ENCODE peak calls at places on chromosome 12, in four cellular contexts. J is HCT116, U is HepG2, A is K562. Z is an unnamed sample.

GRCh38 chr12:989751-990278 is 1.2 kb upstream of the ERC1 start:
- DNase-seq in J (no peak), U (peak; percentile 66), A (peak; percentile 53), Z (no peak)

GRCh38 chr12:44295958-44296623 is 460.2 kb downstream of the TMEM117 start:
- DNase-seq in A (no peak), U (peak; percentile 2), J (no peak), Z (no peak)

GRCh38 chr12:107320031-107320928 is 226.9 kb upstream of the CRY1 start:
- DNase-seq in U (peak; percentile 69), J (no peak), A (no peak), Z (no peak)

GRCh38 chr12:108752387-108752786 is 21.1 kb upstream of the CORO1C start:
- DNase-seq in A (no peak), U (no peak), J (no peak), Z (no peak)

GRCh38 chr12:46682148-46682547 is 143.6 kb downstream of the SLC38A4 start:
- DNase-seq in J (no peak), U (no peak), A (no peak), Z (no peak)

GRCh38 chr12:123433615-123434014 is 2.9 kb downstream of the RILPL2 start:
- DNase-seq in A (no peak), U (no peak), J (no peak), Z (no peak)

GRCh38 chr12:66398931-66399625 is 96.8 kb downstream of the HELB start:
- DNase-seq in U (no peak), J (no peak), A (no peak), Z (no peak)

GRCh38 chr12:105721051-105721825 is 390.7 kb downstream of the C12orf75 start:
- DNase-seq in J (no peak), A (no peak), U (no peak), Z (no peak)

GRCh38 chr12:80846930-80847329 is 90.8 kb downstream of the LIN7A start:
- DNase-seq in U (no peak), A (no peak), J (no peak), Z (no peak)

GRCh38 chr12:109027767-109028166 is 6.9 kb upstream of the SVOP start:
- DNase-seq in J (no peak), U (no peak), A (no peak), Z (no peak)

GRCh38 chr12:104569348-104570173 is 112.8 kb downstream of the CHST11 start:
- DNase-seq in U (no peak), A (no peak), J (no peak), Z (no peak)

GRCh38 chr12:62715086-62715786 is 219.7 kb downstream of the PPM1H start:
- DNase-seq in J (no peak), U (no peak), A (no peak), Z (no peak)

GRCh38 chr12:15963271-15963670 is 52.1 kb downstream of the DERA start:
- DNase-seq in U (no peak), A (no peak), J (no peak), Z (no peak)

GRCh38 chr12:4153343-4153892 is 120.1 kb upstream of the CCND2 start:
- DNase-seq in J (no peak), A (peak; percentile 95), U (no peak), Z (no peak)

GRCh38 chr12:52036587-52037171 is 14.6 kb upstream of the NR4A1 start:
- DNase-seq in U (no peak), A (peak; percentile 81), J (no peak), Z (no peak)

GRCh38 chr12:107332726-107333125 is 239.4 kb upstream of the CRY1 start:
- DNase-seq in A (no peak), U (no peak), J (no peak), Z (no peak)

GRCh38 chr12:62347922-62348650 is 87.9 kb downstream of the USP15 start:
- DNase-seq in U (no peak), A (no peak), J (no peak), Z (no peak)

GRCh38 chr12:12172106-12172511 is 94.7 kb downstream of the LRP6 start:
- DNase-seq in A (no peak), U (no peak), J (no peak), Z (no peak)

GRCh38 chr12:55009171-55009570 is 10.6 kb upstream of the NEUROD4 start:
- DNase-seq in U (no peak), J (no peak), A (no peak), Z (no peak)

GRCh38 chr12:31645944-31646343 is 13.5 kb upstream of the ETFBKMT start:
- DNase-seq in A (no peak), U (no peak), J (no peak), Z (no peak)

GRCh38 chr12:52254180-52254964 is 20.1 kb upstream of the KRT86 start:
- DNase-seq in U (no peak), A (no peak), J (no peak), Z (no peak)

GRCh38 chr12:9697619-9698018 is 28.1 kb downstream of the CLEC2D start:
- DNase-seq in U (no peak), A (no peak), J (no peak), Z (no peak)

GRCh38 chr12:4908694-4909396 is 860 bp upstream of the KCNA1 start:
- DNase-seq in A (no peak), J (no peak), U (no peak), Z (no peak)

GRCh38 chr12:76187177-76187576 is 102.7 kb upstream of the NAP1L1 start:
- DNase-seq in A (no peak), J (no peak), U (no peak), Z (no peak)

GRCh38 chr12:105427883-105428282 is 97.4 kb downstream of the C12orf75 start:
- DNase-seq in J (no peak), A (no peak), U (no peak), Z (no peak)

GRCh38 chr12:106999444-106999843 is 12.5 kb upstream of the MTERF2 start:
- DNase-seq in U (no peak), J (no peak), A (no peak), Z (no peak)

GRCh38 chr12:52147983-52148540 is 43.8 kb downstream of the KRT80 start:
- DNase-seq in J (no peak), A (no peak), U (no peak), Z (no peak)

GRCh38 chr12:125549836-125550235 is 484.6 kb downstream of the AACS start:
- DNase-seq in U (no peak), A (peak; percentile 20), J (no peak), Z (peak; percentile 2)

GRCh38 chr12:30286345-30286926 is 409.2 kb downstream of the IPO8 start:
- DNase-seq in A (peak; percentile 9), U (peak; percentile 6), J (peak; percentile 22), Z (no peak)

GRCh38 chr12:123761841-123762714 is at the start of gene DNAH10:
- DNase-seq in U (peak; percentile 39), A (no peak), J (no peak), Z (no peak)

GRCh38 chr12:92593734-92594402 is 108.9 kb upstream of the PLEKHG7 start:
- DNase-seq in J (no peak), A (no peak), U (peak; percentile 54), Z (peak; percentile 61)

GRCh38 chr12:6362383-6362782 is 13.0 kb downstream of the SCNN1A start:
- DNase-seq in U (no peak), J (no peak), A (no peak), Z (no peak)

GRCh38 chr12:1533602-1534304 is 60.6 kb downstream of the FBXL14 start:
- DNase-seq in A (peak; percentile 26), U (no peak), J (no peak), Z (no peak)

GRCh38 chr12:597926-598568 is 65.2 kb downstream of the NINJ2 start:
- DNase-seq in A (no peak), J (no peak), U (no peak), Z (no peak)

GRCh38 chr12:103901518-103902173 is 28.6 kb upstream of the HSP90B1 start:
- DNase-seq in U (no peak), J (no peak), A (no peak), Z (no peak)

GRCh38 chr12:128909653-128910052 is 56.4 kb downstream of the GLT1D1 start:
- DNase-seq in J (no peak), U (no peak), A (no peak), Z (no peak)

GRCh38 chr12:68056300-68056699 is 67.1 kb downstream of the IFNG-AS1 start:
- DNase-seq in J (no peak), U (no peak), A (no peak), Z (no peak)
- TF ChIP-seq TCF7L2 in J (no peak), U (no peak), A (no peak), Z (no peak)

DNA sequence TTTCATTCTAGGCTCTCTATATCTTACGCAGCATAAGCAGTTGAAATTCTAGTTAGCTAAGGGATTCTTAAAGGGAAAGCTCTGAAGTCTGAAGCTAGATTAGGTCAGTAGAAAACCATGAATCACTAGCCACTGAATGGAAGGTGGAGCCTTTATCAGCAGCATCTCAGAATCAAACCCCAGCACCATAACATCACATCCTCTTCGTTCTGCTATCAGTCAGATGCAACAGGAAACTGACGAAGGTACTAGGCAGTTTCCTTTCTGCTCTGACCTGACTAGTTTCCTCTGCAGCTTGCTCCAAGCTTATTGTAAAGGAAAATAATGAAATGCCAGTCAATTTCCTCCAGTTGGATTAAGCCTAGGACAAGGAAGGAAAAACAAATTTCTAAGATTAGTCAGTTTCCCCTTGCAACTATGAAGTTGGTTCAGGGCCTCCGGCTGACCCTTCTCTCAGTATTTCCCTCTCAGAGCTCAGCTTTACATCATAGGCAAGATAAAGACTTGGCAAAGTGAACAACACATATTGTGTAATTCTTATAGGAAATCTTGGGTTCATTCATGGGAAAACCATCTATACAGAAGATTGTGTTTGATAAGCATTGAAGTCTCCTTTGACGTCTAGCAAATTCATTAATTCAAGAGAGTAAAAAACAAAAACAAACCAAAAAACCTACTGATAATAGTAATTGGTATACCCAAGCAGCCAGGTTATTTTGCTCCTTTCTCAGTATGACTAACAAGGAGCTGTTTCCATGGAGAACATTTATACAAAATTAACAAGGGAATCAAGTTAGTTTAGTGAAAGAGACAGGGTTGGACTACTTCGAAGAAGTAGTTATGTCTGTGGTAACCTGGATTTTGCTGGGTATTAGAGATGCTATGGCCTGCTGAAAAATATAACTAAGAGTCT is 43.4 kb upstream of the CFAP54 start:
- DNase-seq in A (peak; percentile 75), U (no peak), J (no peak), Z (no peak)
- H3K27ac ChIP-seq in A (peak overlapping the region; percentile 63), U (no peak overlapping the region), J (no peak overlapping the region), Z (no peak overlapping the region)

DNA sequence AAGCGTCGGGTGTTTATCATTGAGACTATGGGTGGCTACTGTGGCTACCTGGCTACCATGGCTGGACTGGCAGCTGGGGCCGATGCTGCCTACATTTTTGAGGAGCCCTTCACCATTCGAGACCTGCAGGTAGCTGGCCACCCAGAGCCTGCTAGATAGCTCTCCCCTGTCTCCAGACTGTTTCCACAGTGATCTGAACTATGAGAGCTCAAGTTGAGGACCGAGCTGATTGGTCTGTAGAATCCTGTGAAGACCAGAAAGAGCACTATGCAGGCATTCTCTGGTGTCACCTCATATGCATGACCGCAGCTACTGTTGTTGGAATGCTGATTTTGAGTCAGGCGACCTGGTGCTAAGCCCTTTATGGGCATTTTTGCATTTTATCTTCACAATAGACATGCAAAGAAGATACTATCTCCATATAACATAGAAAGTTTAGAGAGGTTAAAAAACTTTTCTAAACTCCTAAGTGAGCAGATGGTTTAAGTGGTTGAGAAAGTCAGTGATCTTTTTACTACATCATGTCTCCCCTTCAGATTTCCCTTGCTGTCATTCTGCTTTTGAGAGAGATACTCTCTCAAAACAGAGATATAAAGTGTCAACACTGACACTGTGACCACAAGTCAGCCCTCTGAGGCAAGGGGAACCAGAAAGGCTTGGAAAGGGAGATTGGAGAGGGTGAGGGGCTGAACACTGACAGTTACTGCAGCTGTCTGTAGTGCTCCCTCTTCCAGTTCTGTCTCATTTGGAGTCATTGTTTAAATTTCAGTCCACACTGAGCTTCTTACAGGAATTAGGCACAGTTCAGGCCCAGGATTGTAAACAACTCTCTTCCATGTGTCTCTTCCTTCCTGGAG is 14.3 kb downstream of the ASB8 start:
- DNase-seq in U (no peak), A (no peak), J (no peak), Z (no peak)
- TF ChIP-seq TCF7L2 in U (no peak), A (no peak), J (no peak), Z (no peak)

GRCh38 chr12:47781479-47782371 is 8.7 kb downstream of the SLC48A1 start:
- DNase-seq in U (no peak), J (no peak), A (no peak), Z (no peak)
- H3K27ac ChIP-seq in U (no peak overlapping the region), J (peak overlapping the region; percentile 18), A (no peak overlapping the region), Z (peak overlapping the region; percentile 12)

GRCh38 chr12:65343801-65344200 is 65.3 kb downstream of the MSRB3 start:
- DNase-seq in J (no peak), U (no peak), A (no peak), Z (no peak)
- TF ChIP-seq TCF7L2 in J (no peak), U (no peak), A (no peak), Z (no peak)